ENCODE peak calls at places on chromosomes 4 and X, in six cellular contexts. L, M, C, N, P and Y are unnamed samples.

GRCh38 chr4:78768447-78769177 is 7.5 kb upstream of the BMP2K start:
- DNase-seq in L (peak), M (no peak), C (no peak), N (peak), P (no peak), Y (no peak)

GRCh38 chr4:161546902-161547301 is 616.9 kb downstream of the FSTL5 start:
- DNase-seq in L (no peak), M (no peak), C (no peak), N (no peak), P (no peak), Y (no peak)

GRCh38 chr4:160353548-160353947 is 1250.7 kb downstream of the RAPGEF2 start:
- DNase-seq in L (no peak), M (no peak), C (no peak), N (no peak), P (no peak), Y (no peak)

GRCh38 chrX:39645059-39645895 is 452.5 kb downstream of the BCOR start:
- DNase-seq in L (peak), M (peak), C (no peak), N (peak), P (no peak), Y (no peak)

GRCh38 chr4:8157944-8158709 is 486 bp downstream of the ABLIM2 start:
- DNase-seq in L (peak), M (no peak), C (no peak), N (no peak), P (no peak), Y (peak)

GRCh38 chr4:132333723-132334045 is 815.4 kb upstream of the PCDH10 start:
- DNase-seq in L (peak), M (no peak), C (no peak), N (peak), P (no peak), Y (no peak)

GRCh38 chr4:37138789-37139188 is 105.8 kb upstream of the NWD2 start:
- DNase-seq in L (no peak), M (no peak), C (no peak), N (no peak), P (no peak), Y (no peak)

GRCh38 chr4:98508825-98509539 is 149.4 kb downstream of the TSPAN5 start:
- DNase-seq in L (no peak), M (no peak), C (no peak), N (no peak), P (no peak), Y (no peak)

GRCh38 chrX:10172867-10173266 is 16.1 kb downstream of the CLCN4 start:
- DNase-seq in L (peak), M (peak), C (no peak), N (peak), P (no peak), Y (peak)

GRCh38 chr4:104986306-104986705 is 160.4 kb upstream of the TET2 start:
- DNase-seq in L (no peak), M (no peak), C (no peak), N (no peak), P (no peak), Y (no peak)

GRCh38 chr4:189202869-189203271 is 737.8 kb upstream of the FRG1 start:
- DNase-seq in L (peak), M (peak), C (no peak), N (peak), P (no peak), Y (no peak)

DNA sequence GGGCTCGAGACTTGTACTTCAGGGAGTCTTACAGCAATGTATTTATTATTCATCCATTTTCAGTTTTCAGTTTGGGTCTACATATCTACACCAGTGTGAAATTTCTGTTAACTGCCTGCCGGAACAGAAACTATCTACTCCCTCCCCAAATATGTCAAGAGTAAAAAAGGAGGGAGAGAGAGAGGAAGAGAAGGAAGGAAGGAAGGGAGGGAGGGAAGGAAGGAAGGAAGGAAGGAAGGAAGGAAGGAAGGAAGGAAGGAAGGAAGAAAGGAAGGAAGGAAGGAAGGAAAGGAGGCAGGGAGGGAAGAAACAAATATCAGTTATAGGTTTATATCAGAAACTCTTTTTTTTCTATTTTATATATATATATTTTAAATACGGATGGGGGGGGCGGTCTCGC is 12.6 kb downstream of the RPL39 start:
- DNase-seq in L (no peak), M (no peak), C (no peak), N (no peak), P (no peak), Y (no peak)
- H2BK15ac ChIP-seq in L (no peak), M (no peak), C (no peak), N (no peak), P (no peak), Y (no peak)

GRCh38 chr4:156344397-156344796 is 390.7 kb upstream of the CTSO start:
- DNase-seq in L (no peak), M (no peak), C (no peak), N (no peak), P (no peak), Y (no peak)
- H2BK15ac ChIP-seq in L (no peak), M (peak), C (no peak), N (no peak), P (no peak), Y (no peak)

GRCh38 chr4:125979868-125980412 is 665.2 kb downstream of the FAT4 start:
- DNase-seq in L (no peak), M (no peak), C (no peak), N (no peak), P (no peak), Y (no peak)

GRCh38 chr4:125975861-125976397 is 661.2 kb downstream of the FAT4 start:
- DNase-seq in L (no peak), M (no peak), C (no peak), N (no peak), P (no peak), Y (no peak)
- H2BK15ac ChIP-seq in L (no peak), M (no peak), C (no peak), N (no peak), P (no peak), Y (no peak)

GRCh38 chrX:131977619-131978018 is 45.5 kb upstream of the STK26 start:
- DNase-seq in L (peak), M (no peak), C (no peak), N (no peak), P (no peak), Y (no peak)
- H2BK15ac ChIP-seq in L (no peak), M (no peak), C (no peak), N (no peak), P (no peak), Y (no peak)

GRCh38 chrX:48558270-48558669 is 16.0 kb upstream of the RBM3 start:
- DNase-seq in L (peak), M (no peak), C (no peak), N (peak), P (no peak), Y (no peak)
- H2BK15ac ChIP-seq in L (no peak), M (no peak), C (no peak), N (no peak), P (no peak), Y (no peak)

DNA sequence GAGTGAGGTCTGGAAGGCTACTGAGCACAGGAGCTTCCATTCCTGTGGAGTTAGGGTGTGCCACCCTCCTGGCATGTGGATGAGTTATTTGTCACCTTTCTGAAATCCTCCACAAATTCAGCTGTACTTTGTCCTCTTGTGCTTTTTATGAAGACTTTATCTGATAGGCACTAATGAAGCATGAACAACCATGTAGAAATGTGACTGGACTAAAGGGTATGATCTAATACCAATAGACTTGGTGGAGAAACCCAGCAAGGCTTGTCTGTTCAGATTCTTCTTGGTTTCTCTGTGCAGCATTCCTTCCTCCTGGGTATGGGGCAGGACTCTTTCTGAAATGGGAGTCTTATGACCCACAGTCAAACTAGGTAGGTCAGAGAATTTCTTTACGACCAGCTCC is 9.6 kb downstream of the NBDY start:
- DNase-seq in L (no peak), M (no peak), C (no peak), N (no peak), P (no peak), Y (no peak)
- H2BK15ac ChIP-seq in L (no peak), M (no peak), C (no peak), N (no peak), P (no peak), Y (no peak)

DNA sequence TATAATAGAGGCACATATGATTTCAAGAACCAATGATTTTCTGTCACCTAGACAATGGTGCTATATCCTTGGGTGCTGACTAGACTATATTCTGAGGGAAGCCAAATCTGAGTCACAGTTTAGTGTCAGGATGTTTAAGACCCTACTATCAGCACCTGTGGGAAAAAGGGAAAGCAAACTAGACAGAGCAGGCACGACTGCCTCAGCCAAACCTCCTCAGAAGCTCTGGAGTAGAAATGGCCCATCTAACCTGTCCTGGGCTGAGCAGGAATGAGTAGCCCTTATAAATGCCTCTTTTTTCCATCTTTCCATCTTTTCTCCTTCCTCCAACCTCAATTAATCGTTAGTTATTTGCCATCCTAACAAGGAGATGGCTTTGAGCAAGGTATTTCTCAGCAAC is 80.4 kb upstream of the TECRL start:
- DNase-seq in L (no peak), M (no peak), C (no peak), N (no peak), P (no peak), Y (no peak)
- H2BK15ac ChIP-seq in L (no peak), M (no peak), C (no peak), N (no peak), P (no peak), Y (no peak)

DNA sequence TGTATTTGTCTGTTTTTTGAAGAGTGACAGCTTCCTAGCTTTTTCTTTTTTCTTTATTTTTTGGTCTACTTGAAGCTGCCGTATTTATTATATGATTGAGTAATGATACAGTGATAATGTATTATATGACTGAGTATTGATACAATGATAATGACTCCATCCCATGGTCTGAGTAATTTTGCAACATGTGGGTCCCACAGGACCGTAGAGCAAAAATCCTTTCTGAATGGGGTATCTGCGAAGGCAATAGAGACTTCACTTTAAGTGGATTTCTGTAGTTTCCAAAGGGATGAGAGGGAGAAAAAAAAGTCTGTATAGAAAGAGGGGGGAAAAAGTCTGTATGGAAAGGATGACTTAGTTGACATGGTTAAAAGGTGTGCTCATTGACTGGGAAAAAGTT is 41.0 kb downstream of the SLIT2 start:
- DNase-seq in L (no peak), M (no peak), C (no peak), N (no peak), P (no peak), Y (no peak)
- H2BK15ac ChIP-seq in L (no peak), M (no peak), C (no peak), N (no peak), P (no peak), Y (no peak)

DNA sequence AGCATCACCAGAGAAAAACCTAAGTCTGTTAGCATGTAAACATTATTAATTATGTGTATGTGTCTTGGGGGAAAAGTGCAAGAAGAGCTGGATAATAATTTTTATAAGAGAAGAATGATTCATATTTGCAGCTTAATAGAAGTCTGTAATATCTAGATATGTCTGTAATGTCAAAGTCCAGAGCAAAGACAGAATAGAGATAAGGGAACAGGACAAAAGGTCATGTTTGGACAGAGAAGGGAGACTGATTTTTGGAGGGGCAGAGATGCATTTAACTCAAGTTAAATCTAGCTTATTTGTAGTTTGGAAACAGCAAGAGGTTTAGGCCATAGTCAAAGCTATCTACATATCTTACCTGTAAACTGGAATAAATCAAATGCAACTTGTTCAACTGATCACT is 61.2 kb downstream of the MAGED1 start:
- DNase-seq in L (no peak), M (no peak), C (no peak), N (no peak), P (no peak), Y (no peak)
- H2BK15ac ChIP-seq in L (no peak), M (no peak), C (no peak), N (no peak), P (no peak), Y (no peak)

DNA sequence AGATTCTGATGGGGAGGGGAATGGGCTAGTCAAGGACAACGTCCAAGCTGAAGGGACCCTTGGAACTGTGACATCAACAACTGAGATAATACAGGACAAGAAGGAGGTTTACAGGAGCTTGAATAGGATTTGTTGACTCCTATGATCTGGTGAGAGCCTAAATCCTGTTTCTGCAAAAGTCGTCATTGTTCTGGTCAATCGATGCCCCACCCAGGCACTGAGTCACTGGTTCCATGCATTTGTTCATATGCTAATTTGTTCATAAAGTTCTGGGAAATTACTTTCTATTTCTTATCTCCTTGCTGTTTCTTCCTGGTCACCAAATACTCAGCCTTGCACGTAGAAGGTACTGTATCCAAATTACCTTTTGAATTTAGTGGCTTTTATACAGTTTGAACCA is 15.3 kb upstream of the PDGFRA start:
- DNase-seq in L (no peak), M (no peak), C (no peak), N (no peak), P (no peak), Y (no peak)
- H2BK15ac ChIP-seq in L (no peak), M (no peak), C (no peak), N (no peak), P (no peak), Y (no peak)